ENCODE peak calls at places on chromosomes 1 and 21, in nine cellular contexts. One of them, this sample, is unnamed.
A peak's percentile ranks its signal among the peaks of the same experiment; 100 is the strongest.

GRCh38 chr1:154295408-154296235 is 23.2 kb downstream of the HAX1 start:
- DNase-seq in IMR-90: no peak
- DNase-seq in gastrocnemius medialis: no peak
- DNase-seq in ovary: no peak
- DNase-seq in heart left ventricle: no peak
- DNase-seq in HepG2: no peak
- DNase-seq in HCT116: peak; percentile 13
- DNase-seq in sigmoid colon: no peak
- DNase-seq in adrenal gland: no peak
- DNase-seq in this sample: no peak

GRCh38 chr1:99789715-99790114 is 23.3 kb upstream of the FRRS1 start:
- DNase-seq in HCT116: no peak
- DNase-seq in gastrocnemius medialis: no peak
- DNase-seq in adrenal gland: no peak
- DNase-seq in ovary: no peak
- DNase-seq in IMR-90: no peak
- DNase-seq in sigmoid colon: no peak
- DNase-seq in HepG2: no peak
- DNase-seq in heart left ventricle: no peak
- DNase-seq in this sample: no peak

GRCh38 chr1:235882816-235883215 is 16.1 kb upstream of the LYST start:
- DNase-seq in adrenal gland: no peak
- DNase-seq in sigmoid colon: no peak
- DNase-seq in HepG2: no peak
- DNase-seq in ovary: no peak
- DNase-seq in IMR-90: no peak
- DNase-seq in HCT116: no peak
- DNase-seq in gastrocnemius medialis: no peak
- DNase-seq in heart left ventricle: no peak
- DNase-seq in this sample: no peak

GRCh38 chr1:35931424-35932157 is 686 bp downstream of the AGO3 start:
- DNase-seq in ovary: peak; percentile 50
- DNase-seq in heart left ventricle: peak; percentile 37
- DNase-seq in IMR-90: peak; percentile 5
- DNase-seq in adrenal gland: peak; percentile 35
- DNase-seq in HCT116: no peak
- DNase-seq in gastrocnemius medialis: no peak
- DNase-seq in HepG2: peak; percentile 3
- DNase-seq in sigmoid colon: no peak
- DNase-seq in this sample: no peak

GRCh38 chr1:203048086-203048485 is 21.8 kb downstream of the PPFIA4 start:
- DNase-seq in ovary: no peak
- DNase-seq in heart left ventricle: no peak
- DNase-seq in sigmoid colon: no peak
- DNase-seq in adrenal gland: no peak
- DNase-seq in gastrocnemius medialis: no peak
- DNase-seq in HepG2: no peak
- DNase-seq in HCT116: no peak
- DNase-seq in IMR-90: no peak
- DNase-seq in this sample: no peak

GRCh38 chr1:94095112-94095637 is 25.8 kb downstream of the ABCA4 start:
- DNase-seq in HCT116: no peak
- DNase-seq in IMR-90: peak; percentile 95
- DNase-seq in ovary: peak; percentile 89
- DNase-seq in gastrocnemius medialis: peak; percentile 52
- DNase-seq in sigmoid colon: peak; percentile 92
- DNase-seq in HepG2: no peak
- DNase-seq in adrenal gland: peak; percentile 34
- DNase-seq in heart left ventricle: peak; percentile 93
- DNase-seq in this sample: no peak

GRCh38 chr21:14119038-14119437 is 91.7 kb downstream of the LIPI start:
- DNase-seq in HCT116: no peak
- DNase-seq in ovary: no peak
- DNase-seq in gastrocnemius medialis: no peak
- DNase-seq in adrenal gland: no peak
- DNase-seq in HepG2: no peak
- DNase-seq in IMR-90: peak; percentile 1
- DNase-seq in heart left ventricle: no peak
- DNase-seq in sigmoid colon: no peak
- DNase-seq in this sample: no peak

GRCh38 chr1:58717979-58718378 is 18.1 kb upstream of the MYSM1 start:
- DNase-seq in adrenal gland: no peak
- DNase-seq in HepG2: no peak
- DNase-seq in sigmoid colon: no peak
- DNase-seq in heart left ventricle: no peak
- DNase-seq in HCT116: no peak
- DNase-seq in ovary: no peak
- DNase-seq in IMR-90: peak; percentile 17
- DNase-seq in gastrocnemius medialis: no peak
- DNase-seq in this sample: no peak

GRCh38 chr1:33810571-33810970 is 53.3 kb upstream of the HMGB4 start:
- DNase-seq in ovary: no peak
- DNase-seq in adrenal gland: no peak
- DNase-seq in gastrocnemius medialis: no peak
- DNase-seq in IMR-90: no peak
- DNase-seq in HepG2: no peak
- DNase-seq in HCT116: no peak
- DNase-seq in sigmoid colon: no peak
- DNase-seq in heart left ventricle: no peak
- DNase-seq in this sample: no peak

GRCh38 chr1:208030320-208031091 is 119.6 kb upstream of the CD34 start:
- DNase-seq in HepG2: no peak
- DNase-seq in adrenal gland: no peak
- DNase-seq in IMR-90: peak; percentile 37
- DNase-seq in heart left ventricle: peak; percentile 86
- DNase-seq in ovary: peak; percentile 63
- DNase-seq in sigmoid colon: peak; percentile 79
- DNase-seq in HCT116: no peak
- DNase-seq in gastrocnemius medialis: no peak
- DNase-seq in this sample: no peak

GRCh38 chr1:1302951-1303509 is 4.7 kb downstream of the ACAP3 start:
- DNase-seq in HCT116: no peak
- DNase-seq in HepG2: no peak
- DNase-seq in gastrocnemius medialis: no peak
- DNase-seq in adrenal gland: no peak
- DNase-seq in sigmoid colon: no peak
- DNase-seq in IMR-90: no peak
- DNase-seq in heart left ventricle: no peak
- DNase-seq in ovary: peak; percentile 55
- DNase-seq in this sample: no peak

GRCh38 chr21:23939369-23940065 is 1667.8 kb downstream of the MRPL39 start:
- DNase-seq in HepG2: no peak
- DNase-seq in sigmoid colon: no peak
- DNase-seq in IMR-90: no peak
- DNase-seq in ovary: no peak
- DNase-seq in HCT116: no peak
- DNase-seq in heart left ventricle: no peak
- DNase-seq in adrenal gland: no peak
- DNase-seq in gastrocnemius medialis: no peak
- DNase-seq in this sample: no peak

GRCh38 chr1:167431261-167431908 is 86.9 kb downstream of the CD247 start:
- DNase-seq in heart left ventricle: no peak
- DNase-seq in IMR-90: no peak
- DNase-seq in adrenal gland: no peak
- DNase-seq in HCT116: no peak
- DNase-seq in ovary: no peak
- DNase-seq in sigmoid colon: no peak
- DNase-seq in gastrocnemius medialis: no peak
- DNase-seq in HepG2: peak; percentile 47
- DNase-seq in this sample: no peak

GRCh38 chr1:156120318-156120717 is 5.8 kb downstream of the LMNA start:
- DNase-seq in HCT116: no peak
- DNase-seq in heart left ventricle: no peak
- DNase-seq in HepG2: no peak
- DNase-seq in adrenal gland: no peak
- DNase-seq in ovary: no peak
- DNase-seq in IMR-90: no peak
- DNase-seq in sigmoid colon: no peak
- DNase-seq in gastrocnemius medialis: no peak
- DNase-seq in this sample: no peak
- TF ChIP-seq POLR2A in HCT116: no peak
- TF ChIP-seq POLR2A in heart left ventricle: no peak
- TF ChIP-seq POLR2A in HepG2: no peak
- TF ChIP-seq POLR2A in adrenal gland: no peak
- TF ChIP-seq POLR2A in ovary: no peak
- TF ChIP-seq POLR2A in IMR-90: no peak
- TF ChIP-seq POLR2A in sigmoid colon: no peak
- TF ChIP-seq POLR2A in gastrocnemius medialis: no peak
- TF ChIP-seq POLR2A in this sample: no peak

GRCh38 chr1:41608242-41608641 is 123.8 kb upstream of the EDN2 start:
- DNase-seq in adrenal gland: no peak
- DNase-seq in IMR-90: peak; percentile 34
- DNase-seq in gastrocnemius medialis: no peak
- DNase-seq in heart left ventricle: peak; percentile 43
- DNase-seq in HepG2: no peak
- DNase-seq in sigmoid colon: peak; percentile 40
- DNase-seq in HCT116: no peak
- DNase-seq in ovary: no peak
- DNase-seq in this sample: no peak
- H3K4me1 ChIP-seq in adrenal gland: no peaks in the 10 kb centered on the region
- H3K4me1 ChIP-seq in IMR-90: peaks cover 8% of the 10 kb centered on the region
- H3K4me1 ChIP-seq in gastrocnemius medialis: no peaks in the 10 kb centered on the region
- H3K4me1 ChIP-seq in heart left ventricle: no peaks in the 10 kb centered on the region
- H3K4me1 ChIP-seq in HepG2: no peaks in the 10 kb centered on the region
- H3K4me1 ChIP-seq in sigmoid colon: no peaks in the 10 kb centered on the region
- H3K4me1 ChIP-seq in HCT116: no peaks in the 10 kb centered on the region
- H3K4me1 ChIP-seq in ovary: no peaks in the 10 kb centered on the region
- H3K4me1 ChIP-seq in this sample: peaks cover 7% of the 10 kb centered on the region

DNA sequence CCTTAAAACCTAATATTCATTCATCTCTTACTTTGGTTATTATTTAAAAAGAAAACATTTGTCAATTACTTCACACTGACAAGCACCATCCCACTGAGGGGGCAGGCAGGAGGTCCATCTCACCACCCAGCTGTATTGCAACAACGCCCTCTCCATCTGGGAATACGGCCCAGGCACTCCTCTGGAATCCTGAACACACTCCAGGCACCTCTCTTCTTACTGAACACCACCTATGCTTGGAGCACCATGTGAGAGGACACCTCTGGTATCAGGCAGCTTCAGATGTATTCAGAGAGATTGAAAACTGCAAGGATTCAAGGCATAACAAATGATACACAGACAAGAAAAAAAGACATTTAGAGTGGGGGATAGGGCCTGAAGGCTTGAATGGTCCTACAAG is 147.1 kb downstream of the CACNA1E start:
- DNase-seq in sigmoid colon: no peak
- DNase-seq in heart left ventricle: no peak
- DNase-seq in gastrocnemius medialis: peak; percentile 11
- DNase-seq in HCT116: no peak
- DNase-seq in HepG2: no peak
- DNase-seq in ovary: no peak
- DNase-seq in adrenal gland: no peak
- DNase-seq in IMR-90: no peak
- DNase-seq in this sample: no peak
- H3K27me3 ChIP-seq in sigmoid colon: no peaks in the 10 kb centered on the region
- H3K27me3 ChIP-seq in heart left ventricle: no peaks in the 10 kb centered on the region
- H3K27me3 ChIP-seq in gastrocnemius medialis: no peaks in the 10 kb centered on the region
- H3K27me3 ChIP-seq in HCT116: peaks cover 7% of the 10 kb centered on the region
- H3K27me3 ChIP-seq in HepG2: no peaks in the 10 kb centered on the region
- H3K27me3 ChIP-seq in ovary: no peaks in the 10 kb centered on the region
- H3K27me3 ChIP-seq in adrenal gland: no peaks in the 10 kb centered on the region
- H3K27me3 ChIP-seq in IMR-90: no peaks in the 10 kb centered on the region
- H3K27me3 ChIP-seq in this sample: no peaks in the 10 kb centered on the region

GRCh38 chr1:32249831-32250525 is 1.1 kb upstream of the LCK start:
- DNase-seq in adrenal gland: peak; percentile 53
- DNase-seq in heart left ventricle: peak; percentile 64
- DNase-seq in sigmoid colon: peak; percentile 67
- DNase-seq in gastrocnemius medialis: no peak
- DNase-seq in HCT116: no peak
- DNase-seq in HepG2: peak; percentile 91
- DNase-seq in IMR-90: peak; percentile 46
- DNase-seq in ovary: no peak
- DNase-seq in this sample: peak; percentile 26
- TF ChIP-seq POLR2A in adrenal gland: no peak
- TF ChIP-seq POLR2A in heart left ventricle: no peak
- TF ChIP-seq POLR2A in sigmoid colon: no peak
- TF ChIP-seq POLR2A in gastrocnemius medialis: peak; percentile 19
- TF ChIP-seq POLR2A in HCT116: no peak
- TF ChIP-seq POLR2A in HepG2: peak; percentile 60
- TF ChIP-seq POLR2A in IMR-90: no peak
- TF ChIP-seq POLR2A in ovary: no peak
- TF ChIP-seq POLR2A in this sample: no peak

GRCh38 chr1:19768321-19769210 is 31.1 kb downstream of the TMCO4 start:
- DNase-seq in ovary: no peak
- DNase-seq in sigmoid colon: no peak
- DNase-seq in adrenal gland: no peak
- DNase-seq in HepG2: no peak
- DNase-seq in gastrocnemius medialis: no peak
- DNase-seq in heart left ventricle: no peak
- DNase-seq in IMR-90: no peak
- DNase-seq in HCT116: no peak
- DNase-seq in this sample: no peak
- H3K4me1 ChIP-seq in ovary: no peaks in the 10 kb centered on the region
- H3K4me1 ChIP-seq in sigmoid colon: no peaks in the 10 kb centered on the region
- H3K4me1 ChIP-seq in adrenal gland: no peaks in the 10 kb centered on the region
- H3K4me1 ChIP-seq in HepG2: no peaks in the 10 kb centered on the region
- H3K4me1 ChIP-seq in gastrocnemius medialis: no peaks in the 10 kb centered on the region
- H3K4me1 ChIP-seq in heart left ventricle: no peaks in the 10 kb centered on the region
- H3K4me1 ChIP-seq in IMR-90: peaks cover 12% of the 10 kb centered on the region
- H3K4me1 ChIP-seq in HCT116: peaks cover 15% of the 10 kb centered on the region
- H3K4me1 ChIP-seq in this sample: no peaks in the 10 kb centered on the region